ENCODE peak calls at places on chromosomes 4 and X, in ten cellular contexts. Z is upper lobe of left lung; Q is AG10803; F is fibroblast of mammary gland; M is GM13976; C is nephron progenitor cell; G is ascending aorta; V is foreskin fibroblast; P is CD8-positive, alpha-beta T cell; I is stomach. H is an unnamed sample.

GRCh38 chr4:105607876-105608275 is 55.5 kb downstream of the ARHGEF38 start:
- DNase-seq in Q (no peak), P (no peak), M (no peak), Z (no peak), G (no peak), F (no peak), V (no peak), C (no peak), I (no peak), H (no peak)

GRCh38 chr4:83071116-83071515 is 36.1 kb downstream of the COPS4 start:
- DNase-seq in V (peak), G (no peak), F (peak), Z (no peak), M (no peak), C (no peak), P (no peak), Q (peak), I (no peak), H (peak)

GRCh38 chr4:152357206-152357605 is 178.7 kb downstream of the FBXW7 start:
- DNase-seq in P (no peak), M (no peak), Q (peak), F (peak), G (no peak), I (no peak), V (peak), Z (no peak), C (no peak), H (peak)

GRCh38 chr4:39754309-39754708 is 56.4 kb downstream of the UBE2K start:
- DNase-seq in V (no peak), C (no peak), M (no peak), Z (no peak), Q (no peak), P (no peak), F (no peak), I (no peak), G (no peak), H (no peak)

GRCh38 chrX:16771483-16772398 is 14.5 kb upstream of the TXLNG start:
- DNase-seq in P (no peak), M (no peak), Q (peak), V (peak), G (no peak), Z (no peak), C (peak), F (peak), I (no peak), H (peak)

GRCh38 chr4:41935652-41936021 is 408 bp downstream of the TMEM33 start:
- DNase-seq in F (peak), M (peak), Q (peak), Z (no peak), I (no peak), G (no peak), P (no peak), C (no peak), V (peak), H (peak)

GRCh38 chrX:96591418-96591817 is 93.2 kb upstream of the DIAPH2 start:
- DNase-seq in F (no peak), P (no peak), Q (peak), M (no peak), I (no peak), G (no peak), C (no peak), V (peak), Z (no peak), H (no peak)

GRCh38 chr4:78602334-78602733 is 50.8 kb downstream of the ANXA3 start:
- DNase-seq in P (no peak), F (no peak), V (peak), Q (peak), Z (no peak), G (no peak), I (no peak), C (no peak), M (no peak), H (no peak)

GRCh38 chr4:35516102-35516501 is 728.2 kb downstream of the ARAP2 start:
- DNase-seq in V (no peak), Z (no peak), F (no peak), P (no peak), C (no peak), M (no peak), I (no peak), Q (no peak), G (no peak), H (no peak)

DNA sequence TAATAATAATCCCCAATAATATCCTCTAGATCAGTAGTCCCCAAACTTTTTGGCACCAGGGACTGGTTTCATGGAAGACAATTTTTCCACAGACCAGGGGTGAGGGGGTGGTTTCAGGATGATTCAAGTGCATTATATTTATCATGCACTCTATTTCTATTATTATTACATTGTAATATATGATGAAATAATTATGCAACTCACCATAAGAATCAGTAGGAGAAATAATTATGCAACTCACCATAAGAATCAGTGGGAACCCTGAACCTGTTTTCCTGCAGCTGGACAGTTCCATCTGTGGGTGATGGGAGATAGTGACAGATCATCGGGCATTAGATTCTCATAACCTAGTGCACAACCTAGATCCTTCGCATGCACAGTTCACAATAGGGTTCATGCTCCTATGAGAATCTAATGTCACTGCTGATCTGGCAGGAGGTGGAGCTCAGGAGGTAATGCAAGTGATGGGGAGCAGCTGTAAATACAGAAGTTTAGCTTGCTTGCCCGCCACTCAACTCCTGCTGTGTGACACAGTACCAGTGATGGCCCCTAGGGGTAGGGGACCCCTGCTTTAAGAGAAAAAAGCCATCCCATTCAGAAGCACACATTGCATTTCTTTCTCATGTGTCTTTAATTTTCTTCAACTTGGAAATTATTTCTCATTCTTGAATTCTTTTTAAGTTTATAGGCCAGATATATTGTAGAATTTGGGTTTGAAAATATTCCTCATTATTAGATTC is 16.0 kb upstream of the SH3RF1 start:
- DNase-seq in G (no peak), V (peak), C (no peak), I (no peak), Z (no peak), P (no peak), F (peak), M (no peak), Q (peak), H (peak)
- TF ChIP-seq CTCF in G (no peak), V (peak), C (peak), I (no peak), Z (no peak), P (no peak), F (peak), M (no peak), Q (peak), H (no peak)

DNA sequence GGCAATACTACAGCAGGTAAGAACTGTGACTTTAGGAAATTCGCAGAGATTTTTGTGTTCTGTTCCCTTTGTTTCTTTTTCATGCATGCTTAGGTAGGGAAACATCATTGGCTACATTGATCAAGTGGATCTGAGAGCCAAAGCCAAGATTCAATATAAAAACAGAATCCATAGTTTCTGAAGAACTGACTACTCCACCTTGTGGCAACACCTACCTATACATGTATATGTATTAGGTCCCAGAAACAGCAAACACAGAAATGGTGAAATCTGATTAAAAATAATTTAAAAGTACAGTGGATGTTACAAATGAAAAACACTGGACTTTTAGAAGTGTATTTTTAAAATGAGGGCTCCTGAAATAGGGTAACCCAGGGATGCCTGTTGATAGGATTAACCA is 322.6 kb upstream of the MAOA start:
- DNase-seq in Z (no peak), I (no peak), Q (no peak), F (no peak), V (no peak), G (no peak), P (no peak), M (no peak), C (no peak), H (peak)
- TF ChIP-seq CTCF in Z (no peak), I (no peak), Q (no peak), F (no peak), V (no peak), G (no peak), P (no peak), M (no peak), C (no peak), H (peak)

GRCh38 chrX:21744721-21745120 is 13.2 kb downstream of the SMPX start:
- DNase-seq in Q (no peak), Z (no peak), P (no peak), V (no peak), I (no peak), C (no peak), F (no peak), M (no peak), G (no peak), H (no peak)

GRCh38 chrX:21747523-21747922 is 10.4 kb downstream of the SMPX start:
- DNase-seq in Q (peak), Z (no peak), V (no peak), G (no peak), M (no peak), C (no peak), F (no peak), P (no peak), I (no peak), H (no peak)

GRCh38 chrX:21748235-21748634 is 9.7 kb downstream of the SMPX start:
- DNase-seq in Z (no peak), I (no peak), Q (no peak), P (no peak), V (no peak), M (no peak), G (no peak), F (no peak), C (no peak), H (no peak)

GRCh38 chrX:21744060-21744459 is 13.9 kb downstream of the SMPX start:
- DNase-seq in M (no peak), Q (no peak), F (no peak), C (no peak), V (no peak), Z (no peak), I (no peak), P (no peak), G (no peak), H (no peak)

DNA sequence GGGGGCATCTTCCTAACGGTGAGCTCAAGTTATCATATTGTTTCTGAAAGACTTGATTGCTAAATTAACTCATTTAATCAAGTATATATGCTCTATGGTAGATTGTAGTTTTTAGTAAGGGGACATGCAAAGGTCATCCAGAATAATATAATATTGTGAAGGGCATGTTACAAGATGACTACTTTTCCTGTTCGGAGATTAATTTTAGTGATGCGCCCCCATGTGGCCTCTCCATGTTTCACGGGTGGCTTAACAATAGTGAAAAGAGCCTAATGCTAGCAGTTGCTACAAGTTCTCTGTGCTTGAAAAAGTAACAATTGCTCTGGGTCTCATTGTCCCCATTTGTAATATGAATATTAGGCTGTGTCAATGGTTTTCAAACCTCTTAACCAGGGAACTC is 12.2 kb downstream of the SMPX start:
- DNase-seq in P (peak), G (no peak), Z (no peak), V (peak), M (peak), C (peak), Q (peak), I (peak), F (peak), H (peak)
- TF ChIP-seq CTCF in P (peak), G (no peak), Z (no peak), V (peak), M (peak), C (peak), Q (peak), I (peak), F (peak), H (peak)

GRCh38 chr4:18041114-18041513 is 19.6 kb upstream of the LCORL start:
- DNase-seq in M (no peak), Z (no peak), I (no peak), V (no peak), C (no peak), P (no peak), Q (no peak), G (no peak), F (no peak), H (no peak)

GRCh38 chr4:18039113-18039512 is 17.6 kb upstream of the LCORL start:
- DNase-seq in I (no peak), Z (no peak), G (no peak), C (no peak), V (peak), M (no peak), P (no peak), Q (no peak), F (peak), H (peak)

GRCh38 chr4:18042012-18042411 is 20.5 kb upstream of the LCORL start:
- DNase-seq in F (no peak), P (no peak), Z (no peak), V (no peak), M (no peak), I (no peak), Q (no peak), C (no peak), G (no peak), H (no peak)

GRCh38 chr4:18042754-18043153 is 21.2 kb upstream of the LCORL start:
- DNase-seq in I (no peak), G (no peak), C (no peak), F (no peak), Z (no peak), M (no peak), Q (no peak), V (no peak), P (no peak), H (peak)
- TF ChIP-seq CTCF in I (peak), G (no peak), C (peak), F (peak), Z (no peak), M (no peak), Q (peak), V (no peak), P (peak), H (no peak)

GRCh38 chr4:132227349-132228165 is 921.5 kb upstream of the PCDH10 start:
- DNase-seq in I (no peak), V (peak), Z (no peak), Q (peak), G (no peak), P (no peak), M (no peak), F (peak), C (peak), H (peak)
- TF ChIP-seq CTCF in I (no peak), V (peak), Z (no peak), Q (peak), G (no peak), P (no peak), M (peak), F (peak), C (peak), H (peak)

GRCh38 chrX:46979340-46979739 is 67.1 kb downstream of the JADE3 start:
- DNase-seq in V (peak), C (no peak), Z (no peak), Q (peak), G (no peak), M (no peak), P (no peak), F (peak), I (no peak), H (peak)

GRCh38 chrX:46978341-46979291 is 66.4 kb downstream of the JADE3 start:
- DNase-seq in F (peak), I (peak), V (peak), Q (peak), Z (no peak), G (peak), M (peak), C (peak), P (peak), H (peak)
- TF ChIP-seq CTCF in F (peak), I (peak), V (peak), Q (peak), Z (peak), G (peak), M (peak), C (peak), P (peak), H (peak)

GRCh38 chrX:150143721-150144440 is 205.6 kb upstream of the EOLA2 start:
- DNase-seq in P (no peak), Q (no peak), M (no peak), V (no peak), G (no peak), Z (no peak), F (no peak), I (no peak), C (no peak), H (no peak)

GRCh38 chrX:150150081-150150779 is 211.9 kb upstream of the EOLA2 start:
- DNase-seq in M (no peak), I (no peak), G (no peak), C (no peak), V (no peak), Q (peak), P (no peak), Z (no peak), F (no peak), H (no peak)

GRCh38 chrX:150150780-150151125 is 212.4 kb upstream of the MAMLD1 start:
- DNase-seq in G (no peak), I (no peak), F (no peak), P (no peak), V (no peak), M (no peak), Z (no peak), Q (no peak), C (no peak), H (no peak)

GRCh38 chrX:150148749-150149672 is 210.7 kb upstream of the EOLA2 start:
- DNase-seq in V (peak), Z (no peak), P (no peak), G (no peak), C (no peak), Q (no peak), F (no peak), I (no peak), M (no peak), H (peak)

GRCh38 chrX:150146271-150146888 is 208.1 kb upstream of the EOLA2 start:
- DNase-seq in V (no peak), I (no peak), Q (no peak), C (no peak), P (no peak), G (no peak), F (no peak), Z (no peak), M (no peak), H (no peak)
- TF ChIP-seq CTCF in V (no peak), I (no peak), Q (no peak), C (no peak), P (no peak), G (no peak), F (no peak), Z (no peak), M (no peak), H (no peak)

DNA sequence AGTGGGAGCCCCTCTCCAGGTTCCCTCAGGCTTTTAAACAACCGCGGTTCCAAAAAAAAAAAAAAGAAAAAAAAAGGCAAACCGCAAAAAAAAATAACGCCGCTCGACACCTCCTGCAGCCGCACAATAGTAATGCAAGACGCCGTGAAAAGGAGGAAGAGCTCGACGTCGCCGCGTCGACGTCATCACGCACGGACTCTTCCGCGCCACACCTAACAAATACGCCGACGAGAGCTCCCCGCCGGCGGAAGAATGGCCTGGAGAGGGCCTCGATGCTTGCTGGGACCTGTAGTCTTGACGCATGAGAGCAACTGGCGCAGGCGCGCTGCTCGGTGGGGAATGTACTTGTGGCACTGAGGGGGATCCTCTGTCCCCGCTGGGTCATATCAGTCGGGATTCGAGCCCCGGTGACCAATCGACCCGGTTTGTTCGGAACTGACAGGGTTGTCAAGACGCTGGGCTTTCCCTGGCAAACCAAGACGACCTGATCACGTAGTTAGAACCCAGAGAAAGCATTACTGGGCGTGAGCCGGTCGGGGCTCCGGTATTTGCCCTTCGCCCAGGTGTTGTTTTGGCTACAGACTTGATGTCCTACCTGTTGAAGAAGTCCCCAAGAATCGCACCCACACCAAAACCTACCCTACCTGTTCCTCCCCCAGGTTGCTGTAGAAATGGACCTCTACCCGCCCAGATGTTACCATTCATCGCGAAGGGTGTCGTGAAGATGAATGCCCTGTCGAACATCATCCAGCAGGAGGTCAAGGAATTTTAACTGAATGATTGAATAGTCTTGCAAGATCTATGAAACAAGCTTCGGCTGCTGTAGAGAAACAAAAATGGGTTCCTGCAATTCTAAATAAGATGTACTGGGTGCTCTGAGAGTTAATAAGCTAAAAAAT is at the start of gene CBR4:
- DNase-seq in V (peak), C (peak), G (peak), I (peak), F (peak), P (peak), Z (peak), M (peak), Q (peak), H (peak)
- TF ChIP-seq CTCF in V (peak), C (peak), G (no peak), I (peak), F (peak), P (peak), Z (peak), M (no peak), Q (peak), H (peak)

H was measured in MCF 10A.